ENCODE peak calls at places on chromosomes 4 and X, in five cellular contexts. Q, I, K, R and N are unnamed samples.
A peak's percentile ranks its signal among the peaks of the same experiment; 100 is the strongest.

GRCh38 chrX:100648601-100649417 is 4.8 kb downstream of the SRPX2 start:
- DNase-seq in Q (peak; percentile 20), I (peak; percentile 24), R (no peak), K (no peak), N (no peak)

GRCh38 chr4:188819243-188819642 is 680.0 kb downstream of the TRIML1 start:
- DNase-seq in R (no peak), I (no peak), K (no peak), Q (no peak), N (no peak)

GRCh38 chrX:20571611-20572010 is 304.9 kb upstream of the RPS6KA3 start:
- DNase-seq in K (no peak), R (no peak), I (no peak), Q (no peak), N (no peak)

GRCh38 chrX:55008571-55009358 is 8.6 kb downstream of the APEX2 start:
- DNase-seq in I (no peak), K (no peak), Q (no peak), R (no peak), N (no peak)

GRCh38 chr4:8756816-8757215 is 114.8 kb downstream of the HMX1 start:
- DNase-seq in Q (no peak), I (no peak), K (no peak), R (no peak), N (peak; percentile 33)

GRCh38 chrX:65502618-65503017 is 32.0 kb downstream of the LAS1L start:
- DNase-seq in I (no peak), Q (no peak), K (no peak), R (no peak), N (no peak)

GRCh38 chr4:73573794-73574528 is 46.3 kb downstream of the RASSF6 start:
- DNase-seq in I (peak; percentile 66), R (peak; percentile 70), Q (peak; percentile 66), K (peak; percentile 7), N (peak; percentile 51)

GRCh38 chr4:166827653-166828052 is 406.6 kb downstream of the SPOCK3 start:
- DNase-seq in I (no peak), Q (no peak), K (no peak), R (no peak), N (no peak)

GRCh38 chr4:147994076-147994475 is 262.2 kb downstream of the ARHGAP10 start:
- DNase-seq in R (no peak), I (no peak), K (no peak), Q (no peak), N (no peak)

GRCh38 chr4:144449623-144450022 is 196.3 kb upstream of the HHIP start:
- DNase-seq in I (no peak), R (peak; percentile 53), K (no peak), Q (no peak), N (no peak)

GRCh38 chrX:53065066-53065465 is 16.5 kb downstream of the GPR173 start:
- DNase-seq in R (no peak), K (no peak), I (no peak), Q (no peak), N (no peak)

GRCh38 chr4:1723131-1723801 is 1.9 kb downstream of the TACC3 start:
- DNase-seq in K (no peak), Q (no peak), I (no peak), R (no peak), N (no peak)

GRCh38 chrX:65528705-65529340 is 5.8 kb downstream of the LAS1L start:
- DNase-seq in I (no peak), Q (peak; percentile 60), K (peak; percentile 75), R (peak; percentile 42), N (no peak)

GRCh38 chrX:12978205-12979010 is 3.5 kb downstream of the TMSB4X start:
- DNase-seq in R (peak; percentile 24), I (peak; percentile 36), Q (peak; percentile 78), K (no peak), N (no peak)

GRCh38 chr4:181958435-181958834 is 284.8 kb upstream of the TENM3 start:
- DNase-seq in R (no peak), I (no peak), K (no peak), Q (no peak), N (no peak)

GRCh38 chrX:150572206-150572605 is 3.8 kb downstream of the MTM1 start:
- DNase-seq in K (no peak), Q (no peak), I (no peak), R (no peak), N (no peak)

GRCh38 chrX:150570512-150570911 is 2.1 kb downstream of the MTM1 start:
- DNase-seq in Q (no peak), K (no peak), R (no peak), I (no peak), N (no peak)

GRCh38 chrX:150575415-150575814 is 7.0 kb downstream of the MTM1 start:
- DNase-seq in R (no peak), Q (peak; percentile 13), K (no peak), I (no peak), N (peak; percentile 46)

GRCh38 chrX:150574824-150575409 is 6.5 kb downstream of the MTM1 start:
- DNase-seq in K (no peak), I (no peak), Q (no peak), R (no peak), N (no peak)

DNA sequence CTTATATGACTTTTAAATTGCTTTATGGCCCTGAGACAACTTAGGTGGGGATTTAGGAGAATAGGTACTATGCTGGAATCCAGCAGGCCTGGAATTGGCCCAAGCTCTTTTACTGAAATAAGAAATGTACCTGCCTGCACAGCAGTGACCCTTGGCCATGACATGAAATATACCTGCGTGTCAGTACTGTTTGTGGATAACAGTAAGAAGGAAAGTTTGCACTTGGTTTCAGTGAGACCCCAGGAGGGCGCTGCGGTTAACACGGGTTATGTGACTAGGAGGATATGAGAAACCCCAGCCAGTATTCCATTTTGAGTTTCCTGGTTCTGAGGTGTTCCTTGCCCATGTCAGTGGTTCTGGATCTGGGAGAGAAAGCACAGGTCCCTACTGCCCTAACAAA is 5.3 kb downstream of the MTM1 start:
- DNase-seq in Q (peak; percentile 40), K (no peak), I (no peak), R (no peak), N (no peak)
- H3K27ac ChIP-seq in Q (peak overlapping the region; percentile 97), K (no peak overlapping the region), I (no peak overlapping the region), R (peak overlapping the region; percentile 65), N (no peak overlapping the region)

GRCh38 chr4:184748251-184748652 is 14.4 kb upstream of the CENPU start:
- DNase-seq in I (no peak), K (no peak), Q (peak; percentile 31), R (no peak), N (peak; percentile 67)

GRCh38 chr4:184746532-184746870 is 12.6 kb upstream of the CENPU start:
- DNase-seq in R (peak; percentile 78), K (no peak), I (peak; percentile 56), Q (no peak), N (peak; percentile 85)

GRCh38 chr4:184747034-184747830 is 13.3 kb upstream of the CENPU start:
- DNase-seq in R (peak; percentile 16), I (no peak), K (no peak), Q (peak; percentile 75), N (peak; percentile 63)

GRCh38 chr4:184744251-184744650 is 10.4 kb upstream of the CENPU start:
- DNase-seq in Q (no peak), R (no peak), K (no peak), I (no peak), N (no peak)

GRCh38 chr4:184745747-184746531 is 12.0 kb upstream of the CENPU start:
- DNase-seq in Q (peak; percentile 78), R (peak; percentile 85), I (peak; percentile 66), K (peak; percentile 73), N (peak; percentile 75)
- TF ChIP-seq POLR2A in Q (no peak), R (no peak), I (no peak), K (no peak), N (no peak)

GRCh38 chrX:73847991-73848390 is 285.0 kb downstream of the CHIC1 start:
- DNase-seq in R (no peak), I (no peak), K (no peak), Q (no peak), N (no peak)
- H3K27ac ChIP-seq in R (no peak overlapping the region), I (no peak overlapping the region), K (no peak overlapping the region), Q (no peak overlapping the region), N (no peak overlapping the region)

GRCh38 chrX:153102436-153102835 is 30.2 kb downstream of the PNMA6A start:
- DNase-seq in I (no peak), Q (no peak), R (no peak), K (no peak), N (no peak)
- TF ChIP-seq POLR2A in I (no peak), Q (no peak), R (no peak), K (no peak), N (no peak)

GRCh38 chrX:24153175-24153795 is 3.8 kb downstream of the ZFX start:
- DNase-seq in I (no peak), R (no peak), K (no peak), Q (no peak), N (no peak)
- H3K27ac ChIP-seq in I (no peak overlapping the region), R (peak overlapping the region; percentile 50), K (peak overlapping the region; percentile 100), Q (peak overlapping the region; percentile 97), N (peak overlapping the region; percentile 60)

GRCh38 chrX:154478728-154479622 is at the start of gene LAGE3:
- DNase-seq in Q (peak; percentile 96), K (peak; percentile 83), I (peak; percentile 92), R (peak; percentile 90), N (peak; percentile 90)
- TF ChIP-seq POLR2A in Q (peak; percentile 59), K (peak; percentile 66), I (peak; percentile 25), R (peak; percentile 24), N (no peak)

GRCh38 chrX:10048695-10049094 is 81.5 kb downstream of the CLDN34 start:
- DNase-seq in K (no peak), I (no peak), Q (no peak), R (no peak), N (no peak)
- H3K27ac ChIP-seq in K (no peak overlapping the region), I (no peak overlapping the region), Q (no peak overlapping the region), R (peak overlapping the region; percentile 20), N (no peak overlapping the region)

GRCh38 chrX:1528186-1528883 is 8.7 kb downstream of the P2RY8 start:
- DNase-seq in Q (no peak), K (no peak), R (no peak), I (no peak), N (no peak)
- TF ChIP-seq POLR2A in Q (no peak), K (no peak), R (no peak), I (no peak), N (no peak)

DNA sequence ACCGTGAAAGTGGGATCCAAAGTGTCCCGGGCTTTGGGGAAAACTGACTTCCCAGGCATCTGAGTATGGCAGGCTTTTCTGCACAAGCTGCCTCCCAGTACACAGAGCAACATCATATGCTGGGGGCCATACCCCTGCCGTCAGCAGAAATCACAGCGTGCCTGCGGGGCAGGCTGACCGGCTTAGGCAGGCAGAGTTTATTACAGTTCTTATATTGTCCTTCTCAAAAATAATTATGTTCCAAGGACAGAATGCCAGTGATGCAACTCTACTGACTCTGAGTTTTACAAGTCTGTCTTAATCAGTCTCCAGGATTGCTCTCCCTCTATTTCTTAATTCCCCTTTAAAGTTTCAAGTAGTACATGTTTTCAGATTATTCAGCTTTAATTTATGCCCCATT is 37.0 kb downstream of the IL21 start:
- DNase-seq in K (no peak), I (no peak), R (no peak), Q (no peak), N (no peak)
- H3K27ac ChIP-seq in K (no peak overlapping the region), I (no peak overlapping the region), R (no peak overlapping the region), Q (no peak overlapping the region), N (peak overlapping the region; percentile 34)